ENCODE peak calls at places on chromosomes 16 and 17, in five cellular contexts. X, F, B, S and N are unnamed samples.

GRCh38 chr17:34644941-34645550 is 65.7 kb downstream of the TMEM132E start:
- DNase-seq in X (no peak), F (no peak), B (no peak), S (peak), N (no peak)

GRCh38 chr17:29956225-29956624 is 14.8 kb downstream of the EFCAB5 start:
- DNase-seq in X (no peak), F (no peak), B (no peak), S (no peak), N (no peak)

GRCh38 chr17:31535581-31535981 is 144.1 kb downstream of the RAB11FIP4 start:
- DNase-seq in X (no peak), F (no peak), B (no peak), S (no peak), N (no peak)

GRCh38 chr17:1649844-1650409 is at the start of gene RILP:
- DNase-seq in X (no peak), F (no peak), B (no peak), S (no peak), N (no peak)

GRCh38 chr16:80586476-80586875 is 45.7 kb downstream of the DYNLRB2 start:
- DNase-seq in X (no peak), F (no peak), B (no peak), S (no peak), N (no peak)

GRCh38 chr17:60525347-60525623 is 757 bp downstream of the APPBP2 start:
- DNase-seq in X (no peak), F (peak), B (no peak), S (no peak), N (no peak)

GRCh38 chr17:40038882-40039513 is 15.2 kb downstream of the MED24 start:
- DNase-seq in X (no peak), F (peak), B (no peak), S (no peak), N (no peak)

GRCh38 chr17:7262192-7263070 is at the start of gene CLDN7:
- DNase-seq in X (no peak), F (peak), B (no peak), S (no peak), N (no peak)

GRCh38 chr17:13475574-13476223 is 126.0 kb downstream of the HS3ST3A1 start:
- DNase-seq in X (no peak), F (no peak), B (no peak), S (no peak), N (no peak)

GRCh38 chr17:44314869-44315661 is 6.7 kb downstream of the RUNDC3A start:
- DNase-seq in X (no peak), F (peak), B (peak), S (peak), N (no peak)

GRCh38 chr16:4314532-4315184 is 1.2 kb upstream of the GLIS2 start:
- DNase-seq in X (no peak), F (no peak), B (no peak), S (peak), N (no peak)

GRCh38 chr17:71975998-71976649 is 144.7 kb upstream of the SOX9 start:
- DNase-seq in X (no peak), F (peak), B (no peak), S (no peak), N (no peak)

GRCh38 chr17:60390223-60390622 is 1.7 kb downstream of the USP32 start:
- DNase-seq in X (no peak), F (no peak), B (no peak), S (no peak), N (no peak)

GRCh38 chr16:22855231-22855630 is 41.3 kb downstream of the HS3ST2 start:
- DNase-seq in X (no peak), F (no peak), B (no peak), S (no peak), N (no peak)

GRCh38 chr16:84307209-84307954 is 12.7 kb downstream of the WFDC1 start:
- DNase-seq in X (no peak), F (no peak), B (no peak), S (no peak), N (no peak)

GRCh38 chr17:66466933-66467367 is 164.5 kb downstream of the PRKCA start:
- DNase-seq in X (no peak), F (no peak), B (no peak), S (no peak), N (no peak)

GRCh38 chr17:56185491-56185890 is 32.2 kb downstream of the ANKFN1 start:
- DNase-seq in X (no peak), F (no peak), B (no peak), S (no peak), N (no peak)

GRCh38 chr16:2597560-2597902 is 59.7 kb downstream of the PDPK1 start:
- DNase-seq in X (no peak), F (no peak), B (no peak), S (no peak), N (no peak)

GRCh38 chr16:83744521-83744981 is 63.2 kb upstream of the HSBP1 start:
- DNase-seq in X (no peak), F (no peak), B (no peak), S (no peak), N (no peak)

GRCh38 chr17:57108656-57109392 is 23.8 kb downstream of the AKAP1 start:
- DNase-seq in X (no peak), F (no peak), B (no peak), S (no peak), N (no peak)

GRCh38 chr17:17527534-17527933 is 31.3 kb upstream of the RASD1 start:
- DNase-seq in X (no peak), F (no peak), B (no peak), S (no peak), N (no peak)

GRCh38 chr17:81909966-81910839 is 996 bp downstream of the PCYT2 start:
- DNase-seq in X (no peak), F (no peak), B (no peak), S (no peak), N (no peak)